ENCODE peak calls at places on chromosomes 16 and 17, in four cellular contexts. L is HCT116, O is GM23248, T is PC-3. Z is an unnamed sample.

GRCh38 chr16:68289621-68290329 is 21.0 kb downstream of the SLC7A6OS start:
- DNase-seq in L (no peak), O (peak; percentile 54), T (no peak), Z (no peak)

GRCh38 chr17:51188321-51188853 is 22.2 kb downstream of the NME2 start:
- DNase-seq in L (no peak), O (no peak), T (no peak), Z (no peak)

GRCh38 chr17:32461853-32462617 is 17.7 kb downstream of the PSMD11 start:
- DNase-seq in L (peak; percentile 51), O (peak; percentile 80), T (peak; percentile 62), Z (peak; percentile 52)

GRCh38 chr17:41301204-41301790 is 1.4 kb downstream of the KRTAP29-1 start:
- DNase-seq in L (no peak), O (no peak), T (no peak), Z (no peak)

GRCh38 chr17:59470624-59471297 is 94.6 kb upstream of the DHX40 start:
- DNase-seq in L (no peak), O (no peak), T (no peak), Z (no peak)

GRCh38 chr16:89315791-89316581 is 98.5 kb downstream of the ZNF778 start:
- DNase-seq in L (no peak), O (peak; percentile 86), T (peak; percentile 89), Z (no peak)

GRCh38 chr17:81517339-81518112 is 4.9 kb upstream of the ACTG1 start:
- DNase-seq in L (no peak), O (peak; percentile 52), T (no peak), Z (no peak)

GRCh38 chr16:58466396-58466795 is 33.5 kb upstream of the NDRG4 start:
- DNase-seq in L (no peak), O (no peak), T (no peak), Z (no peak)

GRCh38 chr16:4051591-4051990 is 64.7 kb downstream of the ADCY9 start:
- DNase-seq in L (no peak), O (peak; percentile 17), T (no peak), Z (no peak)

GRCh38 chr16:54370653-54371052 is 84.1 kb upstream of the IRX3 start:
- DNase-seq in L (no peak), O (no peak), T (no peak), Z (no peak)

GRCh38 chr17:72656114-72656763 is 436.2 kb downstream of the SLC39A11 start:
- DNase-seq in L (no peak), O (no peak), T (no peak), Z (no peak)

GRCh38 chr17:34452769-34453168 is 89.7 kb upstream of the CCL1 start:
- DNase-seq in L (no peak), O (no peak), T (no peak), Z (no peak)

GRCh38 chr17:81422776-81423697 is 27.8 kb downstream of the BAHCC1 start:
- DNase-seq in L (peak; percentile 68), O (peak; percentile 98), T (peak; percentile 93), Z (peak; percentile 86)

GRCh38 chr17:72267601-72268000 is 146.8 kb downstream of the SOX9 start:
- DNase-seq in L (no peak), O (no peak), T (no peak), Z (no peak)

GRCh38 chr17:77498875-77499698 is 358.3 kb downstream of the SEC14L1 start:
- DNase-seq in L (no peak), O (no peak), T (no peak), Z (peak; percentile 76)

GRCh38 chr17:17305282-17305801 is 2.2 kb downstream of the NT5M start:
- DNase-seq in L (no peak), O (no peak), T (no peak), Z (peak; percentile 73)

GRCh38 chr16:55062446-55062845 is 131.8 kb downstream of the IRX5 start:
- DNase-seq in L (no peak), O (peak; percentile 28), T (no peak), Z (no peak)

GRCh38 chr16:10610499-10611184 is 30.2 kb upstream of the EMP2 start:
- DNase-seq in L (no peak), O (no peak), T (no peak), Z (no peak)

GRCh38 chr16:88442811-88443576 is 10.1 kb upstream of the ZFPM1 start:
- DNase-seq in L (peak; percentile 64), O (peak; percentile 82), T (peak; percentile 81), Z (peak; percentile 98)

GRCh38 chr17:45226620-45227019 is 4.9 kb downstream of the FMNL1 start:
- DNase-seq in L (no peak), O (no peak), T (no peak), Z (no peak)

GRCh38 chr17:63293310-63293709 is 152.8 kb downstream of the CYB561 start:
- DNase-seq in L (no peak), O (peak; percentile 82), T (peak; percentile 83), Z (no peak)

GRCh38 chr17:82235775-82236141 is 6.9 kb downstream of the SLC16A3 start:
- DNase-seq in L (no peak), O (no peak), T (no peak), Z (no peak)

GRCh38 chr17:40069751-40070643 is 7.2 kb downstream of the THRA start:
- DNase-seq in L (no peak), O (peak; percentile 74), T (peak; percentile 25), Z (peak; percentile 52)

GRCh38 chr16:89308391-89309333 is 91.2 kb downstream of the ZNF778 start:
- DNase-seq in L (no peak), O (no peak), T (no peak), Z (peak; percentile 68)

GRCh38 chr16:67767953-67768352 is 38.4 kb downstream of the RANBP10 start:
- DNase-seq in L (no peak), O (peak; percentile 77), T (peak; percentile 9), Z (no peak)

GRCh38 chr16:6684076-6684673 is 648.5 kb upstream of the RBFOX1 start:
- DNase-seq in L (no peak), O (peak; percentile 30), T (peak; percentile 35), Z (peak; percentile 36)

GRCh38 chr16:3610698-3611144 is 685 bp downstream of the SLX4 start:
- DNase-seq in L (no peak), O (peak; percentile 48), T (no peak), Z (no peak)

GRCh38 chr17:79027274-79027924 is 3.4 kb downstream of the C1QTNF1 start:
- DNase-seq in L (no peak), O (peak; percentile 43), T (no peak), Z (peak; percentile 90)

GRCh38 chr17:57785032-57785431 is 39.9 kb upstream of the CCDC182 start:
- DNase-seq in L (no peak), O (no peak), T (no peak), Z (no peak)

GRCh38 chr16:31476305-31477219 is 4.6 kb downstream of the TGFB1I1 start:
- DNase-seq in L (no peak), O (no peak), T (no peak), Z (peak; percentile 59)

GRCh38 chr16:19997734-19998133 is 76.0 kb downstream of the GPR139 start:
- DNase-seq in L (no peak), O (no peak), T (no peak), Z (no peak)

GRCh38 chr17:76682306-76682705 is 28.5 kb downstream of the MXRA7 start:
- DNase-seq in L (no peak), O (peak; percentile 44), T (no peak), Z (no peak)

GRCh38 chr16:658679-659571 is 9.0 kb upstream of the RHOT2 start:
- DNase-seq in L (no peak), O (no peak), T (no peak), Z (peak; percentile 56)
- TF ChIP-seq EZH2phosphoT487 in L (no peak), O (no peak), T (no peak), Z (no peak)

GRCh38 chr16:29900102-29900887 is at the start of gene ASPHD1:
- DNase-seq in L (peak; percentile 29), O (peak; percentile 95), T (peak; percentile 57), Z (peak; percentile 92)

GRCh38 chr16:29898786-29899515 is 399 bp downstream of the SEZ6L2 start:
- DNase-seq in L (no peak), O (peak; percentile 67), T (no peak), Z (peak; percentile 92)

GRCh38 chr16:29900888-29901606 is 759 bp downstream of the ASPHD1 start:
- DNase-seq in L (no peak), O (peak; percentile 49), T (no peak), Z (peak; percentile 64)

GRCh38 chr16:29898135-29898534 is 1.2 kb downstream of the SEZ6L2 start:
- DNase-seq in L (no peak), O (no peak), T (no peak), Z (peak; percentile 65)

GRCh38 chr16:29899516-29900101 is at the start of gene SEZ6L2:
- DNase-seq in L (peak; percentile 90), O (peak; percentile 95), T (peak; percentile 89), Z (peak; percentile 95)
- TF ChIP-seq EZH2phosphoT487 in L (no peak), O (no peak), T (no peak), Z (no peak)

GRCh38 chr17:1928976-1929375 is 96.2 kb downstream of the RTN4RL1 start:
- DNase-seq in L (no peak), O (peak; percentile 12), T (no peak), Z (no peak)
- TF ChIP-seq EZH2phosphoT487 in L (no peak), O (no peak), T (no peak), Z (no peak)

GRCh38 chr17:75181608-75182318 is 996 bp downstream of the SUMO2 start:
- DNase-seq in L (no peak), O (peak; percentile 68), T (no peak), Z (peak; percentile 36)
- TF ChIP-seq EZH2phosphoT487 in L (no peak), O (no peak), T (no peak), Z (no peak)

GRCh38 chr17:37737971-37738370 is 6.9 kb downstream of the HNF1B start:
- DNase-seq in L (no peak), O (peak; percentile 56), T (peak; percentile 26), Z (no peak)

GRCh38 chr17:37736428-37736827 is 8.4 kb downstream of the HNF1B start:
- DNase-seq in L (no peak), O (no peak), T (no peak), Z (no peak)

GRCh38 chr17:37740861-37741260 is 4.0 kb downstream of the HNF1B start:
- DNase-seq in L (no peak), O (no peak), T (no peak), Z (no peak)

GRCh38 chr17:37735165-37735564 is 9.7 kb downstream of the HNF1B start:
- DNase-seq in L (no peak), O (no peak), T (no peak), Z (no peak)

GRCh38 chr17:37737081-37737480 is 7.8 kb downstream of the HNF1B start:
- DNase-seq in L (no peak), O (peak; percentile 29), T (peak; percentile 34), Z (no peak)
- TF ChIP-seq EZH2phosphoT487 in L (no peak), O (no peak), T (no peak), Z (no peak)

DNA sequence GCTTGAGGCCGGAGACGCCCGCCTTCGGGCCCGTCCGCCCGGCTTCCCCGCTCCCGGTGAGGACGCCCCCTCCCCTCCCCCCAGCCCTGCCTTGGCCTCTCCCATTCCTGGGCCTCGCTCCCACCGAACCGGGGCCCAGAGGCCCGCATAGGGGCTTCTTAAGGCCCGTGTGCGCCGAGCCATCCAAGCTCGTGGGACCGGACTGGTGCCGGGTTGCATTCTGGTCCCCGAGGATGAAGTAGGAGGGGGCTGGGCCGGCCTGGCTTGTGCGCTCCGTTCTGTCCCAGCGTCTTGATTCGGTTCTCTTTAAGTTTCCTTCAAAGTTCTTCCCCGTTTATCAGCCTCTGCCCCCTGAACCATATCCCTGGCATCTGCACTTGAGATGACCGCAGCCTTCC is 488 bp downstream of the SENP3 start:
- DNase-seq in L (no peak), O (peak; percentile 56), T (no peak), Z (no peak)
- TF ChIP-seq EZH2phosphoT487 in L (no peak), O (no peak), T (no peak), Z (no peak)